ENCODE peak calls at places on chromosomes 1 and 21, in five cellular contexts. T is coronary artery, N is kidney epithelial cell, E is IMR-90, W is left ventricle myocardium inferior. L is an unnamed sample.

GRCh38 chr1:66642992-66643391 is 109.0 kb downstream of the SGIP1 start:
- DNase-seq in T (no peak), N (no peak), E (peak), W (no peak), L (no peak)

GRCh38 chr21:41769521-41769920 is 2.7 kb upstream of the RIPK4 start:
- DNase-seq in T (peak), N (no peak), E (no peak), W (no peak), L (no peak)

GRCh38 chr1:67680486-67680885 is 4.5 kb upstream of the GADD45A start:
- DNase-seq in T (no peak), N (no peak), E (no peak), W (no peak), L (no peak)

GRCh38 chr1:161044908-161045748 is 649 bp downstream of the USF1 start:
- DNase-seq in T (peak), N (no peak), E (peak), W (peak), L (no peak)

GRCh38 chr1:53079251-53079650 is 17.2 kb downstream of the PODN start:
- DNase-seq in T (no peak), N (no peak), E (no peak), W (no peak), L (no peak)

GRCh38 chr1:30871276-30871871 is 37.2 kb downstream of the SDC3 start:
- DNase-seq in T (no peak), N (no peak), E (no peak), W (no peak), L (no peak)

GRCh38 chr21:38839370-38839681 is 33.6 kb downstream of the ETS2 start:
- DNase-seq in T (no peak), N (no peak), E (no peak), W (no peak), L (no peak)

GRCh38 chr1:241612533-241613505 is 27.4 kb downstream of the CHML start:
- DNase-seq in T (no peak), N (no peak), E (peak), W (no peak), L (no peak)

GRCh38 chr1:40712997-40713396 is 21.5 kb downstream of the NFYC start:
- DNase-seq in T (no peak), N (no peak), E (no peak), W (no peak), L (no peak)

GRCh38 chr1:96865731-96866684 is 144.4 kb downstream of the PTBP2 start:
- DNase-seq in T (no peak), N (peak), E (peak), W (no peak), L (peak)

GRCh38 chr1:7229186-7229585 is 443.9 kb downstream of the CAMTA1 start:
- DNase-seq in T (no peak), N (no peak), E (no peak), W (no peak), L (no peak)

GRCh38 chr1:247367786-247368342 is 36.2 kb upstream of the ZNF496 start:
- DNase-seq in T (no peak), N (no peak), E (peak), W (no peak), L (no peak)

GRCh38 chr21:31618696-31619430 is 40.6 kb upstream of the SOD1 start:
- DNase-seq in T (no peak), N (no peak), E (no peak), W (no peak), L (no peak)

GRCh38 chr1:21244986-21245687 is 45.1 kb downstream of the ECE1 start:
- DNase-seq in T (no peak), N (no peak), E (no peak), W (no peak), L (no peak)

GRCh38 chr1:40059292-40059959 is 18.9 kb downstream of the CAP1 start:
- DNase-seq in T (no peak), N (peak), E (peak), W (no peak), L (no peak)

GRCh38 chr1:95233321-95233736 is 681 bp upstream of the RWDD3 start:
- DNase-seq in T (peak), N (no peak), E (peak), W (peak), L (no peak)

GRCh38 chr1:5906966-5907365 is 85.3 kb downstream of the NPHP4 start:
- DNase-seq in T (peak), N (no peak), E (no peak), W (no peak), L (no peak)

GRCh38 chr1:75643460-75643859 is 32.5 kb upstream of the SLC44A5 start:
- DNase-seq in T (no peak), N (no peak), E (no peak), W (no peak), L (no peak)

DNA sequence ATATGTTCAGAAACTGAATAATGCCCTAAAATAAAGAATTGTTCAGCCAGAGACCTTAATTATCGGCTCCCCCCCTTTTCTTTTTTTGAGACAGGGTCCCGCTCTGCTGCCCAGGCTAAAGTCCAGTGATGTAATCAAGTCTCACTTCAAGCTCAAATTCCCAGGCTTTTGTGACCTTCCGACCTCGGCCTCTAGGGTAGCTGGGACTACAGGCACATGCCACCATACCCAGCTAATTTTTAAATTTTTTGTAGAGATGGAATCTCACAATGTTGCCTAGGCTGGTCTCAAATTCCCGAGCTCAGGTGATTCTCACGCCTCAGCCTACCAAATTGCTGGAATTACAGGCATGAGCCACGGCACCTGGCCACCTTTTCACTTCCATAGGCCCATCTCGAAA is 26.5 kb downstream of the TMCO1 start:
- DNase-seq in T (no peak), N (no peak), E (no peak), W (no peak), L (no peak)
- H3K4me3 ChIP-seq in T (no peak), N (no peak), E (no peak), W (no peak), L (no peak)

DNA sequence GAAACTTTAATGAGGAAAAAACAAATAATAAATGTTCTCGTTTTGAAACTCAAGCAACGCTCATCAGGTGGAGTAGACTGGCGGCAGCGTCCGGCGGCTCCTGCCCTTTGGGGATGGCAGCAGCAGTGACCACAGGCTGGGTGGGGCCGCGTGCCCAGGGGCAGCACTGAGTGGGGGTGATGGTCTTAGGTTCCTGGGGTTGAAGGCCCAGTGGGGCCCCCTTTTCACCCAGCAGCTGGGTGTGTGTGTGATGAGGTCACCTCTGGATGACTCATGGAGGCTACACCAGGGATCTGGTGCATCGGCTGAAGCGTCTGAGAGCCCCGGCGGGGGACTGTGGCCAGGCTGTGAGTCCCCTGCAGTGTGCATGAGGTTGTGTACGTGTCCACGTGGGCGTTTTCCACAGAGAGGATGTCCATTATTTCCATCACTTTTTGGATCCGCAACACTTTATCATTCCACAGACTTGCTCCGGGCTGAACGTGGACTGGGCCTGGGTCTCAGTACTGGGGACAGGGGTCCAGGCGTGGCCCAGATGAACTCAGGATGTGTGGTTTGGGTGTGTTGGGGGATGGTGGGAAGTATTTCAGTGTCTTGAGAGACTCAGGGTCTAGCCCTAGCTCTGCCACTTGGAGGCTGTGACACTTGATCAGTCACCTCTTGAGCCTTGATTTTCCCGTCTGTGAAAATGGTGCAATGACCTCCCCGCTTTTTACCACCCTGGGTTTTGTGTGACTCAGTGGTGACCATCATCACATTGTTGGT is 25.6 kb downstream of the LDLRAP1 start:
- DNase-seq in T (no peak), N (peak), E (peak), W (no peak), L (peak)
- H3K4me3 ChIP-seq in T (no peak), N (no peak), E (no peak), W (no peak), L (no peak)

GRCh38 chr1:145892486-145893087 is 6.9 kb upstream of the ANKRD35 start:
- DNase-seq in T (no peak), N (no peak), E (peak), W (no peak), L (no peak)
- H3K4me3 ChIP-seq in T (peak), N (no peak), E (no peak), W (peak), L (no peak)

GRCh38 chr21:45364464-45365185 is 40.3 kb upstream of the COL18A1 start:
- DNase-seq in T (no peak), N (no peak), E (peak), W (no peak), L (no peak)
- H3K4me3 ChIP-seq in T (peak), N (no peak), E (no peak), W (peak), L (no peak)

GRCh38 chr1:211236633-211237321 is 22.4 kb upstream of the RCOR3 start:
- DNase-seq in T (no peak), N (no peak), E (peak), W (no peak), L (no peak)
- H3K4me3 ChIP-seq in T (no peak), N (no peak), E (no peak), W (no peak), L (no peak)

GRCh38 chr1:15681346-15682290 is 2.5 kb upstream of the PLEKHM2 start:
- DNase-seq in T (peak), N (no peak), E (no peak), W (no peak), L (no peak)
- H3K4me3 ChIP-seq in T (no peak), N (no peak), E (no peak), W (peak), L (no peak)

DNA sequence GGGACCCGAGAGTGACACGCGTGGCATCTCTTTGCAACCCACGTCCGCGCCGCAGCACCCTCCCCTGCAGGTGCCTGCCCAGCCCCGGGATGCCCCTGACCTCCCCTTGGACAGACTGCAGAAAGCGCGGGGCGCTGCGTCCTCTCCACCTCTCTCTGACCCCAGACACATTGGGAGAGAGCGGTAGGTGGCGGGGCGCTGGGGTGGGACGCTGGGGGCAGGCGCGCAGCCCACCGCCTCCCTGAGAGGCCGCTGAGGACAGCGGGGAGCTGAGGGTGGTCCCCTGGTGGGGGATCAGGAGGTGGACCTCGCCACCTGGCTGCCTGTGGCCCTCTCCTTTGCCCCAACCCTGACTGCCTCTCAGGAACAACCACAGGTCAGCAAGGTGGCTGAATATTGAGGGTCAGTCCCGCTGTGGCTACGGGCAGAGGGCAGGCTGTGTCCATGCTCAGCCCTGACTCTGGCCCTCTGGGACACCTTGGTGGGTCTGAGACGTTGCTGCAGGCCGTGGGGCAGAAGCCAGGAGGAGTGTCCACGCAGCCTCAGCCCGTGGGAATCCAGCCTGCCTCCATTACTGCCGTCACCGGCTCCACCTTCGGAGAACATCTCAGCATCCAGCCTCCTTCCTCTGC is 761 bp upstream of the UBE2J2 start:
- DNase-seq in T (no peak), N (no peak), E (no peak), W (no peak), L (no peak)
- H3K4me3 ChIP-seq in T (peak), N (peak), E (peak), W (peak), L (peak)

DNA sequence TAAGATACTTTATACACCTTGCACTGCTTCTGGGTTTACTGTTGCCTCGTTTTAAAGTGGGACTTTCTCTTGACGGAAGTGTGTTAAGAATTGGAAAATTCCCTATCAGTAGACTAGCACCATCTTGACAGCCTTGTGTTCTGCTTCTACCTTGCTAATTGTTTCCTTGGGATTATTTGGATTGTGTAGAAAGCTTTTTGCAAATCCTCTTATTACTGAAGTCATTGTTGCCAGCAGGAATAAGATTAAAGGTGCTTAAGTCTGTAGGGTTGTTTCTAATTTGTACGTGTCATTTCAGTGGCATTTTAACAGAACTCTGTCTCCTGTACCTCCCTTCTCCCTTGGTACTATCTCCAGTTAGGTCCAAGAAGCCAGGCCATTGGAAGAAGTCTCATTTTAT is 107.6 kb downstream of the POU2F1 start:
- DNase-seq in T (no peak), N (no peak), E (no peak), W (no peak), L (no peak)
- H3K4me3 ChIP-seq in T (no peak), N (no peak), E (no peak), W (no peak), L (no peak)

L was measured in AG04449.